ENCODE peak calls at places on chromosome 9, in four cellular contexts. T is K562, F is GM12891, O is GM12878. I is an unnamed sample.

GRCh38 chr9:123031963-123032362 is 1.5 kb upstream of the GPR21 start:
- DNase-seq in T (no peak), F (no peak), O (no peak), I (no peak)

GRCh38 chr9:36029765-36030528 is 6.8 kb upstream of the RECK start:
- DNase-seq in T (no peak), F (no peak), O (no peak), I (peak; percentile 82)

GRCh38 chr9:6788175-6789016 is 30.6 kb downstream of the KDM4C start:
- DNase-seq in T (no peak), F (no peak), O (no peak), I (no peak)

GRCh38 chr9:134681061-134681661 is 39.6 kb downstream of the COL5A1 start:
- DNase-seq in T (no peak), F (no peak), O (no peak), I (no peak)

GRCh38 chr9:111588846-111589245 is 10.6 kb downstream of the PTGR1 start:
- DNase-seq in T (no peak), F (no peak), O (no peak), I (no peak)

GRCh38 chr9:36731576-36731975 is 158.9 kb downstream of the MELK start:
- DNase-seq in T (no peak), F (no peak), O (peak; percentile 19), I (no peak)

GRCh38 chr9:91160181-91160580 is 201.5 kb downstream of the AUH start:
- DNase-seq in T (no peak), F (no peak), O (no peak), I (no peak)

GRCh38 chr9:112782218-112782617 is 31.7 kb downstream of the SNX30 start:
- DNase-seq in T (no peak), F (no peak), O (no peak), I (no peak)

GRCh38 chr9:5582835-5583195 is 46.1 kb upstream of the RIC1 start:
- DNase-seq in T (no peak), F (no peak), O (peak; percentile 91), I (no peak)

GRCh38 chr9:71518045-71518888 is 250.0 kb downstream of the CEMIP2 start:
- DNase-seq in T (no peak), F (no peak), O (no peak), I (no peak)

GRCh38 chr9:69532359-69532758 is 139.8 kb downstream of the APBA1 start:
- DNase-seq in T (no peak), F (no peak), O (no peak), I (no peak)

GRCh38 chr9:124190761-124191160 is 67.0 kb upstream of the NEK6 start:
- DNase-seq in T (no peak), F (no peak), O (no peak), I (no peak)

GRCh38 chr9:13529321-13530104 is 250.0 kb upstream of the MPDZ start:
- DNase-seq in T (no peak), F (no peak), O (no peak), I (no peak)
- TF ChIP-seq SPI1 in T (no peak), F (no peak), O (no peak), I (no peak)

DNA sequence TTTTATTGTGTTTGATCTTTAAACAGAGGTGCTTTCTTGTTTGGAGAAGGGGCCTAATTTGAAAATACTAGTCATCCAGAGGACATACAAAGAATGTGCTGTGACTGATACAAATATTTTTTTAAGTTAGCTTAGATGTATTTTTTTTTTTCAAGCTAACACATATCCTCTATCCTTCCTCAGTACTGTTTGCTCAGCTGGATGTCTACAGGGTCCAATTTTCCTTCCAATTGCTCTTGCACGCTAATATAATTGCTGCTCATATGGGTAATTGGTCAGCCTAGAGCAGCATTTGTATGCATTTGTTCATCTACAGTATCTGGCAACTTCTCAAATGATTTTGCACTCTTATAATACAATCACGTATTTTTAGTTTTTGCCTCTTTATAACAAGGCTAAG is 84.7 kb downstream of the ZDHHC21 start:
- DNase-seq in T (no peak), F (no peak), O (no peak), I (no peak)
- TF ChIP-seq SPI1 in T (no peak), F (no peak), O (no peak), I (no peak)

GRCh38 chr9:81586786-81587185 is 102.6 kb downstream of the TLE1 start:
- DNase-seq in T (no peak), F (no peak), O (no peak), I (no peak)

GRCh38 chr9:81589392-81589791 is 100.0 kb downstream of the TLE1 start:
- DNase-seq in T (no peak), F (no peak), O (no peak), I (no peak)

GRCh38 chr9:81589819-81590218 is 99.5 kb downstream of the TLE1 start:
- DNase-seq in T (no peak), F (no peak), O (no peak), I (no peak)

GRCh38 chr9:81590688-81591087 is 98.7 kb downstream of the TLE1 start:
- DNase-seq in T (no peak), F (no peak), O (no peak), I (no peak)

GRCh38 chr9:81588148-81588874 is 101.0 kb downstream of the TLE1 start:
- DNase-seq in T (no peak), F (no peak), O (no peak), I (no peak)
- TF ChIP-seq SPI1 in T (no peak), F (no peak), O (no peak), I (no peak)

DNA sequence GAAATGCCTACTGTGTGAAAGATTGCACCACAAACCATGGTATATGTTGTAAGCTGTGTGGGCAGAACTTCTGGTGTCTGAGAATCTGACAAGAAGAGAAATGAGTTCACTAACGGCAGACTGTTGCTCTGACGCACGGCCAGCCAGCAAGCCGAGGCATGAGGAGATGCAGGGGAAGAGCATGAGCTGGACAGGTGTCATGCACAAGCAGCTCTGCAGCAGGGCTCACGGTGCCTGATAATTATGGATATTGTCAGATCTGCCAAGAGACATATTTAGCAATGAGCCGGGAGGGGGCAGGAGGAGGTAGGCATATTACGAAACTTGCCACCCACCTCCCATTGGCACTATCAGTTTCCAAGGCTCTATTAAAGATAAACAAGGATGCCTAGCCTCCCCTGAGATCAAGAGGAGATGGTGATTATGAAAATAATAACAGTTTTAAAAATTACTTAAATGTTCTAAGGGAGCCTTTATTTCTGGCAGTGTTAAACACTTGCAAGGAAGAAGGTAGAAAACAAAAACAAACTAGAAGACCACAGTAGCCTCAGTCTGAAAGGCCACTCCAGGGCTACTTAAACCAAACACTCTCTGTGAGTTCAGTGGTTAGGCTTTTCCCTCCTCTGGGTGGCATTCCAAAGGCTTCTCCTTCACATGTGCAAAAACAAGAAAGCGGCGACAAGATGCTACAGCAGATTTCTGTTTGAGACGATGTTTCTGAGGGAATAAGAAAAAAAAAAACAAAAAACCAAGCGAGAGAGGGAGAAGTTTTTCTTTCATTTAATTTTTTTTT is 339.6 kb downstream of the BNC2 start:
- DNase-seq in T (no peak), F (no peak), O (no peak), I (no peak)
- TF ChIP-seq SPI1 in T (no peak), F (no peak), O (no peak), I (no peak)

I was measured in HL-60.